ENCODE peak calls at places on chromosomes 2 and 18, in six cellular contexts. W is fibroblast of the aortic adventitia, A is spleen, V is dorsolateral prefrontal cortex, G is upper lobe of right lung, I is GM10248. E is an unnamed sample.

GRCh38 chr2:212032032-212032431 is 506.6 kb downstream of the ERBB4 start:
- DNase-seq in W (peak), A (no peak), V (no peak), G (no peak), I (no peak), E (no peak)

GRCh38 chr2:108616731-108617161 is 82.5 kb downstream of the LIMS1 start:
- DNase-seq in W (peak), A (no peak), V (no peak), G (no peak), I (no peak), E (no peak)

GRCh38 chr2:88919087-88919738 is 227.7 kb downstream of the RPIA start:
- DNase-seq in W (peak), A (no peak), V (no peak), G (no peak), I (no peak), E (no peak)

GRCh38 chr18:23532848-23533247 is 29.5 kb downstream of the RMC1 start:
- DNase-seq in W (peak), A (no peak), V (no peak), G (no peak), I (no peak), E (no peak)

GRCh38 chr2:108403494-108403893 is 25.7 kb downstream of the SULT1C4 start:
- DNase-seq in W (no peak), A (no peak), V (no peak), G (no peak), I (no peak), E (no peak)

GRCh38 chr2:196225213-196225612 is 53.8 kb upstream of the STK17B start:
- DNase-seq in W (peak), A (no peak), V (no peak), G (no peak), I (no peak), E (no peak)

GRCh38 chr18:22422909-22423548 is 5.3 kb upstream of the CTAGE1 start:
- DNase-seq in W (peak), A (no peak), V (no peak), G (peak), I (no peak), E (no peak)

GRCh38 chr2:12057436-12058166 is 311.2 kb downstream of the LPIN1 start:
- DNase-seq in W (no peak), A (peak), V (no peak), G (no peak), I (peak), E (no peak)

GRCh38 chr18:22828171-22828570 is 105.0 kb upstream of the RBBP8 start:
- DNase-seq in W (peak), A (no peak), V (no peak), G (no peak), I (no peak), E (no peak)

GRCh38 chr2:31539505-31539904 is 41.2 kb downstream of the SRD5A2 start:
- DNase-seq in W (no peak), A (no peak), V (no peak), G (no peak), I (no peak), E (no peak)

GRCh38 chr2:26712486-26713465 is 20.3 kb downstream of the KCNK3 start:
- DNase-seq in W (no peak), A (no peak), V (peak), G (no peak), I (no peak), E (no peak)

GRCh38 chr2:193847140-193847539 is 1652.4 kb upstream of the TMEFF2 start:
- DNase-seq in W (peak), A (no peak), V (no peak), G (no peak), I (no peak), E (no peak)

GRCh38 chr2:18991177-18992168 is 366.9 kb downstream of the OSR1 start:
- DNase-seq in W (peak), A (no peak), V (peak), G (no peak), I (no peak), E (peak)

GRCh38 chr2:134943540-134943939 is 24.9 kb downstream of the CCNT2 start:
- DNase-seq in W (no peak), A (no peak), V (no peak), G (no peak), I (peak), E (no peak)

GRCh38 chr18:11398625-11399024 is 210.8 kb upstream of the SLC35G4 start:
- DNase-seq in W (no peak), A (no peak), V (no peak), G (no peak), I (no peak), E (no peak)

GRCh38 chr2:189521686-189522434 is 58.7 kb downstream of the SLC40A1 start:
- DNase-seq in W (peak), A (no peak), V (no peak), G (no peak), I (no peak), E (no peak)

GRCh38 chr2:587371-587960 is 89.7 kb downstream of the TMEM18 start:
- DNase-seq in W (no peak), A (no peak), V (no peak), G (no peak), I (no peak), E (no peak)

GRCh38 chr2:9251154-9252001 is 44.8 kb downstream of the ASAP2 start:
- DNase-seq in W (peak), A (no peak), V (no peak), G (no peak), I (no peak), E (no peak)

GRCh38 chr2:64766841-64767669 is 113.3 kb upstream of the SERTAD2 start:
- DNase-seq in W (peak), A (no peak), V (no peak), G (no peak), I (peak), E (no peak)

GRCh38 chr18:50356036-50356945 is 18.6 kb upstream of the SKA1 start:
- DNase-seq in W (no peak), A (no peak), V (no peak), G (no peak), I (peak), E (no peak)

GRCh38 chr2:127770973-127771735 is 39.8 kb downstream of the WDR33 start:
- DNase-seq in W (peak), A (no peak), V (no peak), G (no peak), I (no peak), E (no peak)

GRCh38 chr2:102520801-102521200 is 47.8 kb downstream of the SLC9A4 start:
- DNase-seq in W (peak), A (no peak), V (no peak), G (no peak), I (no peak), E (no peak)

GRCh38 chr18:12839057-12839525 is 44.9 kb downstream of the PTPN2 start:
- DNase-seq in W (no peak), A (no peak), V (no peak), G (no peak), I (peak), E (no peak)

GRCh38 chr2:179990676-179991317 is 16.3 kb downstream of the CWC22 start:
- DNase-seq in W (no peak), A (no peak), V (no peak), G (no peak), I (no peak), E (no peak)

GRCh38 chr2:198401644-198402043 is 597.3 kb downstream of the PLCL1 start:
- DNase-seq in W (no peak), A (no peak), V (no peak), G (no peak), I (no peak), E (no peak)

GRCh38 chr2:152407204-152407721 is 72.3 kb downstream of the FMNL2 start:
- DNase-seq in W (peak), A (no peak), V (no peak), G (no peak), I (peak), E (no peak)

DNA sequence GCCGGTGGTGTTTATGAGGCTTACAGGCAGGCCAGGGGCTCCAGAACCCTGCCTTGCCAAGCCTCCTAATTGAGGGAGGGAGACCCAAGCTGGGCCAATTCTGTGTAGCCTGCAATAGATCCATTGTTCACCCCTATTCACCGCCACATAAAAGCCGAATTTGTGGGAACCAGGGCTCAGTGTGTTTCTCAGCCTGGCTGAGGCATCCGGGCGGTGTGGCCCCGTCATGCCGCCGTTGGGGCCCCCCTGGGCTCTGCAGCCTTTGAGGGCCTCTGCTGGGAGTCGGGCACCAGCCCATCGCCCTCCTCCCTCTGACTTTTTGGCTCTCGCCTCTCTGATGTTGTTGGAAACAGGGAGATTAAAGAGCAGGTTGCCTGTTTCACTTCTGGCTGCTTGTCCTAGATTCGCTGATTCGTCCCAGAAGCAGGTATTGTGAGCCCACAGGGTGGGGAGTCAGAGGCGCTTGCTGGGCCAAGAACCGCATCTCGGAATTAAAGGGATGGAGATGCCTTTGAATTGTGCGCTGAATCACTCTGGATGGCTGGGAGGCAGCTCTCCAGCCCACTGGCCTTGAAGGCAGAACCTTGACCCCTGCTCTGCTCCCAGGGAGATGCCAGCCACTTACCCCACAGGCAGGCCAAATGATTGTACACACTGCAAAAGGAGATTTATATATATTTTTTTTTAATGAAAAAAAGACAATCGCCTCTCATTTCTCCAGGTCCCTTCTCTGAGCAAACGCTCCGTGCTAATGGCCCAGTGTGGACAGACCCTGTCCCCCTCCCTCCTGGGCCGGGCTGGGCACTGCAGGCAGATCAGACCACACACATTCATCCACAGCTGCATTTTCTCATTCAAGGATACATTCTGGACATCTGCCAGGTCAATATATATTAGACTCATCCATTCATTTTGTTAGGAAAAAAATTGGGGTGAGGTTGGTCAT is 14.9 kb upstream of the OTOS start:
- DNase-seq in W (peak), A (peak), V (no peak), G (peak), I (no peak), E (no peak)
- TF ChIP-seq CTCF in W (no peak), A (no peak), V (no peak), G (no peak), I (no peak), E (no peak)

GRCh38 chr18:46343940-46344372 is 239.8 kb downstream of the HAUS1 start:
- DNase-seq in W (no peak), A (peak), V (no peak), G (peak), I (peak), E (no peak)
- TF ChIP-seq CTCF in W (no peak), A (no peak), V (no peak), G (no peak), I (no peak), E (no peak)

GRCh38 chr2:47339745-47340541 is 63.0 kb upstream of the MSH2 start:
- DNase-seq in W (peak), A (no peak), V (no peak), G (no peak), I (no peak), E (no peak)

GRCh38 chr2:47346669-47347068 is 56.3 kb upstream of the MSH2 start:
- DNase-seq in W (no peak), A (no peak), V (no peak), G (no peak), I (no peak), E (no peak)

GRCh38 chr2:47345584-47345913 is 57.4 kb upstream of the MSH2 start:
- DNase-seq in W (no peak), A (no peak), V (no peak), G (no peak), I (no peak), E (no peak)

GRCh38 chr2:47346107-47346506 is 56.8 kb upstream of the MSH2 start:
- DNase-seq in W (no peak), A (no peak), V (no peak), G (no peak), I (no peak), E (no peak)

GRCh38 chr2:47344890-47345583 is 57.9 kb upstream of the MSH2 start:
- DNase-seq in W (no peak), A (peak), V (peak), G (peak), I (no peak), E (no peak)
- TF ChIP-seq CTCF in W (peak), A (peak), V (no peak), G (peak), I (no peak), E (no peak)

GRCh38 chr2:217570394-217570793 is 432.4 kb downstream of the TNS1 start:
- DNase-seq in W (no peak), A (no peak), V (no peak), G (no peak), I (no peak), E (no peak)

GRCh38 chr2:217568289-217568985 is 434.4 kb downstream of the TNS1 start:
- DNase-seq in W (peak), A (no peak), V (no peak), G (no peak), I (no peak), E (no peak)

GRCh38 chr2:217573565-217573964 is 429.2 kb downstream of the TNS1 start:
- DNase-seq in W (peak), A (no peak), V (no peak), G (no peak), I (no peak), E (no peak)
- TF ChIP-seq CTCF in W (no peak), A (no peak), V (no peak), G (no peak), I (no peak), E (no peak)

GRCh38 chr2:160429248-160430000 is 64.2 kb downstream of the RBMS1 start:
- DNase-seq in W (peak), A (no peak), V (no peak), G (no peak), I (peak), E (no peak)
- TF ChIP-seq CTCF in W (peak), A (peak), V (peak), G (peak), I (peak), E (peak)

DNA sequence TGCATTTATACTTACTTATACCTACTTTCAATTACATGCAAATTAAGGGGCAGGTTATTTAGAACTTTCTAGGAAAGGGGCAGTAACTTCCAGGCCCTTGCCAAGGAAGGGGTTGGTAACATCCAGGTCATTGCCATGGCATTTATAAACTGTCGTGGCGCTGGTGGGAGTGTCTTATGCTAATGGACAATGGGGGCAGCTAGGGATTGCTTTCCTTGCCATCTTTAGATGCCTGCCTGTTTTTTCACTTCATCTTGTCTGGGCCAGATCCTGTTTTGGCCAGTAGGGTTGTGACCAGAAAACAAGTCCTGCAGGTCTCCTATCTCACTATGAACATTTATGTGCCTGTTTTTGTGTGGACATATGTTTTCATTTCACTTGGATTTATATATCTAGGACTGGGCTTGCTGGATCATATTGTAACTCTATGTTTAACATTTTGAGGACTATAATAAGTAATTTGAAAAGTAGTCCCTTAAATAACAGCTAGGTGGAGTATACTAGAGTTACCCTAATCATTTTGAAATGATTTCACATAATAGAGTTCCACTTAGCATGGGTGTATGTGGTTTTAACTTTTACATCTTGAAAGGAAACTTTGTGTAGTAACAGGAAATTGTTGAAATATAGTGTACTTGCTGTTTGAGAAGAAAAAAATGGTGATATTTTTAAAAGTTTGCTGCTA is 56.1 kb downstream of the LCLAT1 start:
- DNase-seq in W (peak), A (no peak), V (no peak), G (no peak), I (no peak), E (no peak)
- TF ChIP-seq CTCF in W (peak), A (peak), V (no peak), G (peak), I (no peak), E (peak)

GRCh38 chr2:235670974-235671787 is 177.3 kb downstream of the AGAP1 start:
- DNase-seq in W (no peak), A (no peak), V (no peak), G (no peak), I (no peak), E (no peak)

GRCh38 chr2:235668782-235669181 is 174.9 kb downstream of the AGAP1 start:
- DNase-seq in W (no peak), A (no peak), V (no peak), G (no peak), I (no peak), E (no peak)

GRCh38 chr2:235672720-235673119 is 178.9 kb downstream of the AGAP1 start:
- DNase-seq in W (no peak), A (no peak), V (no peak), G (no peak), I (no peak), E (no peak)

GRCh38 chr2:235669269-235669831 is 175.5 kb downstream of the AGAP1 start:
- DNase-seq in W (peak), A (no peak), V (peak), G (peak), I (no peak), E (peak)

DNA sequence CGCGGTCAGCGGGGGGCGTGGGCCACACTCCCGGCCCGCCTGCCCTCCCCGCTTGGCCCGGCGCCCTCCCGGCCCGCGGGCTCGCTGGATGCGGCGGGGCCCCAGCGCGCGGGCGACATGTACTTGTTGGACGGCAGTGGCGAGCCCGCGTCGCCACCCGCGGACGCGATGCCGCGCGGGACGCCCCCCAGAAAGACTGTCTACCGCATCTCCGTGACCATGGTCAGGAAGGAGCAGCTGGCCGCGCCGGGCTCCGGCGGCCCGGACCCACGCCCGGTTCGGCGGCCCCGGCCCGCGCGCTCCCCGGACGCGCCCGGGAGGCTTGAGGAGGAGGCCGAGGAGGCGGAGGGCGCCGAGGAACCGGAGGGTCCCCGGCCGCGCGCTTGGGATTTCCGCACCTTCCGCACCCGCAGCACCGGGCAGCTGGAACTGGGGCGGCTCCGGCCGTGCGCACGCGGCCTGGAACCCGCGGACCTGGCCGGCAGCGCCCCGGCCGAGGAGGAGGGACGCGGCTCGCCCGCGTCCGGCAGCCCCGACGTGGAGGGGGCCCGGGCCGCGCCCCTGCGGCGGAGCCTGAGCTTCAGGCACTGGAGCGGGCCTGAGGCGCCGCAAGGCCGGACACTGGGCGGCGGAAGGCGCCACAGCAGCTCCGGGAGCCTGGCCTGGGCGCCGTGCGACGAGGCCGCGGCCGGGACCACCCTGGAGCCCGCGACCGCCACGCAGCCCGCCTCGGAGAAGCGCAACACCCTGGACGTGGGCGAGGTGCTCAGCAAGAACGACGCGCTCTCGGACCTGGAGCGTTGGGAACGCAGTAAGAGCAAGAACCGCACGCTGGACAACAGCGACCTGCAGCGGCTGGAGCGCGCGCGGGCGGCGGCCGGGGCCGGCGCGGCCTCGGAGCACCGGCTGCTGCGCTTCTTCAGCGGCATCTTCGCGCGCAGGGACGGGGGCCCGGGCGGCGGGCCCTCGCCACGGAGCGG is 176.4 kb downstream of the AGAP1 start:
- DNase-seq in W (peak), A (no peak), V (peak), G (peak), I (no peak), E (peak)
- TF ChIP-seq CTCF in W (peak), A (peak), V (peak), G (peak), I (no peak), E (peak)

DNA sequence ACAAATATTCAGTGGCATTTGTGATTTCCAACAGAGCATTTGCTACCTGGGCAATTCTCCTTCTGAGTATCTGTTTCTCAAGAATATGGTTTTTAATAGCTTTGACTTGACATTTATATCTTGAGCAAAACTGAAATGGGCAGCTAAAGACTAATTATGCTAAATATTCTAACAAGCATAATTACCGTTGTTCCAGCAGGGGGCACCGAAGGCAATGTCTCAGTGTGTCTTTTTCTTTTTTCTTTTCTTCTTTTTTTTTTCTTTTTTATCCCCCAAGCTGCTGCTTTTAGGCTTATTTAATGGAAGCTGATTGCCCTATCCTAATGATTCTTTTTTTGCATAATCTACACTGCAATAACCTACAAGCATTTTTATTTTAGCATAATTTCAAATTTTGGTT is 138.9 kb upstream of the NABP1 start:
- DNase-seq in W (peak), A (no peak), V (no peak), G (no peak), I (peak), E (no peak)
- TF ChIP-seq CTCF in W (peak), A (peak), V (peak), G (peak), I (peak), E (peak)

E was measured in osteocyte.